ENCODE peak calls at places on chromosomes 7 and 10, in four cellular contexts. One of them, this sample, is unnamed.

GRCh38 chr7:53446170-53446569 is 410.7 kb downstream of the POM121L12 start:
- DNase-seq in CD4-positive, alpha-beta T cell: no peak
- DNase-seq in mammary epithelial cell: no peak
- DNase-seq in A549: no peak
- DNase-seq in this sample: no peak

GRCh38 chr7:30923774-30924413 is 12.2 kb downstream of the AQP1 start:
- DNase-seq in CD4-positive, alpha-beta T cell: no peak
- DNase-seq in mammary epithelial cell: no peak
- DNase-seq in A549: no peak
- DNase-seq in this sample: no peak

GRCh38 chr7:29609162-29610030 is 45.8 kb downstream of the PRR15 start:
- DNase-seq in CD4-positive, alpha-beta T cell: no peak
- DNase-seq in mammary epithelial cell: peak
- DNase-seq in A549: peak
- DNase-seq in this sample: peak

GRCh38 chr7:35565927-35566326 is 129.0 kb downstream of the HERPUD2 start:
- DNase-seq in CD4-positive, alpha-beta T cell: no peak
- DNase-seq in mammary epithelial cell: peak
- DNase-seq in A549: no peak
- DNase-seq in this sample: peak

GRCh38 chr7:27952393-27953290 is 212.7 kb downstream of the TAX1BP1 start:
- DNase-seq in CD4-positive, alpha-beta T cell: no peak
- DNase-seq in mammary epithelial cell: no peak
- DNase-seq in A549: no peak
- DNase-seq in this sample: no peak

GRCh38 chr10:19247843-19248242 is 199.2 kb downstream of the MALRD1 start:
- DNase-seq in CD4-positive, alpha-beta T cell: no peak
- DNase-seq in mammary epithelial cell: no peak
- DNase-seq in A549: no peak
- DNase-seq in this sample: no peak

GRCh38 chr7:129642871-129643515 is 31.5 kb downstream of the NRF1 start:
- DNase-seq in CD4-positive, alpha-beta T cell: no peak
- DNase-seq in mammary epithelial cell: no peak
- DNase-seq in A549: no peak
- DNase-seq in this sample: no peak

GRCh38 chr7:151699920-151700319 is 177.0 kb downstream of the PRKAG2 start:
- DNase-seq in CD4-positive, alpha-beta T cell: no peak
- DNase-seq in mammary epithelial cell: no peak
- DNase-seq in A549: no peak
- DNase-seq in this sample: peak

GRCh38 chr10:17219024-17219423 is 9.0 kb upstream of the VIM start:
- DNase-seq in CD4-positive, alpha-beta T cell: no peak
- DNase-seq in mammary epithelial cell: peak
- DNase-seq in A549: no peak
- DNase-seq in this sample: no peak

GRCh38 chr10:4241724-4242345 is 456.8 kb upstream of the KLF6 start:
- DNase-seq in CD4-positive, alpha-beta T cell: no peak
- DNase-seq in mammary epithelial cell: peak
- DNase-seq in A549: no peak
- DNase-seq in this sample: no peak

GRCh38 chr7:11792122-11792521 is 39.9 kb downstream of the THSD7A start:
- DNase-seq in CD4-positive, alpha-beta T cell: no peak
- DNase-seq in mammary epithelial cell: no peak
- DNase-seq in A549: no peak
- DNase-seq in this sample: no peak

GRCh38 chr7:87147500-87147899 is 4.8 kb upstream of the DMTF1 start:
- DNase-seq in CD4-positive, alpha-beta T cell: no peak
- DNase-seq in mammary epithelial cell: peak
- DNase-seq in A549: no peak
- DNase-seq in this sample: no peak

GRCh38 chr7:87146740-87147386 is 5.4 kb upstream of the DMTF1 start:
- DNase-seq in CD4-positive, alpha-beta T cell: no peak
- DNase-seq in mammary epithelial cell: no peak
- DNase-seq in A549: no peak
- DNase-seq in this sample: no peak

GRCh38 chr7:87151002-87151505 is 1.2 kb upstream of the DMTF1 start:
- DNase-seq in CD4-positive, alpha-beta T cell: no peak
- DNase-seq in mammary epithelial cell: no peak
- DNase-seq in A549: no peak
- DNase-seq in this sample: no peak

GRCh38 chr7:87151701-87152111 is 547 bp upstream of the DMTF1 start:
- DNase-seq in CD4-positive, alpha-beta T cell: no peak
- DNase-seq in mammary epithelial cell: no peak
- DNase-seq in A549: no peak
- DNase-seq in this sample: no peak

GRCh38 chr7:87148332-87148955 is 3.8 kb upstream of the DMTF1 start:
- DNase-seq in CD4-positive, alpha-beta T cell: no peak
- DNase-seq in mammary epithelial cell: peak
- DNase-seq in A549: peak
- DNase-seq in this sample: peak
- TF ChIP-seq CTCF in CD4-positive, alpha-beta T cell: peak
- TF ChIP-seq CTCF in mammary epithelial cell: peak
- TF ChIP-seq CTCF in A549: peak
- TF ChIP-seq CTCF in this sample: peak

GRCh38 chr10:121695731-121696464 is 97.7 kb upstream of the FGFR2 start:
- DNase-seq in CD4-positive, alpha-beta T cell: no peak
- DNase-seq in mammary epithelial cell: peak
- DNase-seq in A549: no peak
- DNase-seq in this sample: peak

GRCh38 chr10:121698902-121699301 is 100.7 kb upstream of the FGFR2 start:
- DNase-seq in CD4-positive, alpha-beta T cell: no peak
- DNase-seq in mammary epithelial cell: no peak
- DNase-seq in A549: no peak
- DNase-seq in this sample: no peak

GRCh38 chr10:121694966-121695340 is 96.7 kb upstream of the FGFR2 start:
- DNase-seq in CD4-positive, alpha-beta T cell: no peak
- DNase-seq in mammary epithelial cell: peak
- DNase-seq in A549: no peak
- DNase-seq in this sample: no peak

GRCh38 chr10:121698336-121698735 is 100.1 kb upstream of the FGFR2 start:
- DNase-seq in CD4-positive, alpha-beta T cell: no peak
- DNase-seq in mammary epithelial cell: peak
- DNase-seq in A549: no peak
- DNase-seq in this sample: no peak

DNA sequence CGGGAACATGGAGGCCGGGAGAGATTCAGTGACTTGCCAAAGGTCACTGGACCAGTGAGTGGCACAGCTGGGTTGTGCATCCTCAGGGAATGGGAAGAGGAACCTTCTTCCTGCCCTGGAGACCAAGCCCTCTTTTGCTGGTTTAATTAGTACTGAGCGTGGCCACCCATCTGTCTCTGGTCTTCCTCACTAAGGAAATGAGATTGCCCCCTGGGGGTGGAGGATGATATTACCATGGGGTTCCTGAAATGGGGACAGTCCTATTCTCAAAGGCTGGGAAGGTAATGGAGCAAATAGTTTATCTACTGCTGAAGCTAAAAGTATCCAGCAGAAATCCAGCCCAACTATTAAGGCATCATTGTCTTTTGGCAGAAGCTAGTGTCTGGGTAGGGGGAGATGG is 98.6 kb upstream of the FGFR2 start:
- DNase-seq in CD4-positive, alpha-beta T cell: no peak
- DNase-seq in mammary epithelial cell: no peak
- DNase-seq in A549: peak
- DNase-seq in this sample: peak
- TF ChIP-seq CTCF in CD4-positive, alpha-beta T cell: no peak
- TF ChIP-seq CTCF in mammary epithelial cell: peak
- TF ChIP-seq CTCF in A549: no peak
- TF ChIP-seq CTCF in this sample: peak

GRCh38 chr7:43825391-43825808 is 43.9 kb downstream of the MRPS24 start:
- DNase-seq in CD4-positive, alpha-beta T cell: no peak
- DNase-seq in mammary epithelial cell: no peak
- DNase-seq in A549: no peak
- DNase-seq in this sample: no peak

GRCh38 chr7:43824963-43825362 is 44.4 kb downstream of the MRPS24 start:
- DNase-seq in CD4-positive, alpha-beta T cell: no peak
- DNase-seq in mammary epithelial cell: no peak
- DNase-seq in A549: no peak
- DNase-seq in this sample: no peak

DNA sequence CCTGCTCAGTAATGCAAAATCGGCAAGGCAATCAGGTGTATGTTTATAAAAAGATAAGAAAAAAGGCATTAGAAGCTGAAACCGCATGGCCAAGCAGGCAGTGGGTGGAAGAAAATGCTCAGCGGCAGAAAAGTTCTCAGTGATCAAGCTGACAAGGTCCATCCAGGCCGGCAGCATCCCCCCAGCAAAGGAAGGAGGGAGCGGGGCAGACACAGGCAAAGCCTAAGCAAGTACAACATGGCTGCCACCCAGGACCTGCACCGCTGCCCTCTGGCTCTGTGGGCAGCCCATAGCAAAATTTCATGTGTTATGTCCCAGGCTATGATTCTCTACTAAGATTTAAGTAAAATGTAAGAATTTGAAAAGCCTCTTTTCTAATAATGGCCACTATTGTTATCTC is 45.4 kb downstream of the MRPS24 start:
- DNase-seq in CD4-positive, alpha-beta T cell: no peak
- DNase-seq in mammary epithelial cell: no peak
- DNase-seq in A549: no peak
- DNase-seq in this sample: no peak
- TF ChIP-seq CTCF in CD4-positive, alpha-beta T cell: no peak
- TF ChIP-seq CTCF in mammary epithelial cell: no peak
- TF ChIP-seq CTCF in A549: no peak
- TF ChIP-seq CTCF in this sample: no peak

DNA sequence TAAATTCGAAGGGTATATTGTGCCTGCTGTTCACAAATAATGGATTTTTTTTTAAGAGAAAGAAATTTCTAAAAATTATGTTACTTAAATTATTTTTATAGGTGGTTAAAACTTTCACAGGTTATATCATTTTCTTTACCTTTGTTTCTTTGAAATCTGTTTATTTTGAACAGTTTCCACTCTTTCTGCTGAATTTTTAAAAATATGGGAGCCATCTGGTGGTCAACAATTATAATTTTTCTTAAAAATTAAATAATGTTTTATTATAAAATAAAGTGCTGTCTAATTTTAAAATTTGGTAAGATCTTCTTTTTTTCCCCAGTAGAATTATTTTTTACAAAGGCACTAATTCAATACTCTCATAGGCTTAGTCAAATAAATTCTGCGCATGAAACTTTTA is 263.9 kb downstream of the ETV1 start:
- DNase-seq in CD4-positive, alpha-beta T cell: no peak
- DNase-seq in mammary epithelial cell: no peak
- DNase-seq in A549: no peak
- DNase-seq in this sample: no peak
- TF ChIP-seq CTCF in CD4-positive, alpha-beta T cell: no peak
- TF ChIP-seq CTCF in mammary epithelial cell: no peak
- TF ChIP-seq CTCF in A549: peak
- TF ChIP-seq CTCF in this sample: no peak

GRCh38 chr7:83413425-83413824 is 235.5 kb downstream of the SEMA3E start:
- DNase-seq in CD4-positive, alpha-beta T cell: no peak
- DNase-seq in mammary epithelial cell: peak
- DNase-seq in A549: peak
- DNase-seq in this sample: peak

GRCh38 chr7:83414947-83415346 is 234.0 kb downstream of the SEMA3E start:
- DNase-seq in CD4-positive, alpha-beta T cell: no peak
- DNase-seq in mammary epithelial cell: no peak
- DNase-seq in A549: no peak
- DNase-seq in this sample: no peak

GRCh38 chr7:83413831-83414230 is 235.1 kb downstream of the SEMA3E start:
- DNase-seq in CD4-positive, alpha-beta T cell: no peak
- DNase-seq in mammary epithelial cell: no peak
- DNase-seq in A549: no peak
- DNase-seq in this sample: no peak

GRCh38 chr7:83415840-83416239 is 233.1 kb downstream of the SEMA3E start:
- DNase-seq in CD4-positive, alpha-beta T cell: no peak
- DNase-seq in mammary epithelial cell: peak
- DNase-seq in A549: no peak
- DNase-seq in this sample: no peak

DNA sequence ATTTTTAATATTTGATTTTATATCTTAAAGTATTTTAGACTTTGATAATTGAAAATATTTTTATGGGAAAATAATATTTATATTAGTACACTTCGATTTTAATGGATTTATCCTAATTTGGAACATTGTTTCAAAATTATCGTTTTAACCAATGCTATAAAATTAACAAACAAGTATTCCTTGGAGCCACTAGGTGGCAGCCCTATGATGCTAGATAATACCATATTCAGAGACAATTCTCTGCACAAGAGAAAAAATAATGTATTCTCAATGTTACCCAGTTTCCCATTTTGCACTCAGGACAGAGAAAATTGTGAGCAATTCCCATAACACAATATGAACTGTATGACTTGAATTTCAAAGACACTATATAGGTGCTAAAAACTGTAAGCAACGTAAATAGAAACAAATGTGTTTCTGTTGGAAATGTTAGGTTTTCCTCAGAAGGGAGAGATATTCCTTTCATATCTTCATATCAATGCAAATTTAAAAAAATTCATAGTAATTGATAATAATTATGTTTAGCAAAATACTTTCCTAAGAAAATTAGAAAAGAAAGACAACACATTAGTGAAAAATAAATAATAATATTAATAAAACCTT is 237.8 kb downstream of the SEMA3E start:
- DNase-seq in CD4-positive, alpha-beta T cell: no peak
- DNase-seq in mammary epithelial cell: peak
- DNase-seq in A549: peak
- DNase-seq in this sample: peak
- TF ChIP-seq CTCF in CD4-positive, alpha-beta T cell: no peak
- TF ChIP-seq CTCF in mammary epithelial cell: peak
- TF ChIP-seq CTCF in A549: peak
- TF ChIP-seq CTCF in this sample: peak

GRCh38 chr10:2143213-2143882 is 406.0 kb upstream of the ADARB2 start:
- DNase-seq in CD4-positive, alpha-beta T cell: no peak
- DNase-seq in mammary epithelial cell: no peak
- DNase-seq in A549: no peak
- DNase-seq in this sample: no peak

GRCh38 chr10:2137549-2138174 is 400.3 kb upstream of the ADARB2 start:
- DNase-seq in CD4-positive, alpha-beta T cell: no peak
- DNase-seq in mammary epithelial cell: no peak
- DNase-seq in A549: peak
- DNase-seq in this sample: peak
- TF ChIP-seq CTCF in CD4-positive, alpha-beta T cell: no peak
- TF ChIP-seq CTCF in mammary epithelial cell: peak
- TF ChIP-seq CTCF in A549: no peak
- TF ChIP-seq CTCF in this sample: peak

GRCh38 chr10:91856637-91857036 is 52.6 kb downstream of the FGFBP3 start:
- DNase-seq in CD4-positive, alpha-beta T cell: no peak
- DNase-seq in mammary epithelial cell: no peak
- DNase-seq in A549: peak
- DNase-seq in this sample: peak
- TF ChIP-seq CTCF in CD4-positive, alpha-beta T cell: no peak
- TF ChIP-seq CTCF in mammary epithelial cell: peak
- TF ChIP-seq CTCF in A549: peak
- TF ChIP-seq CTCF in this sample: peak